ENCODE peak calls at places on chromosomes 11 and 22, in four cellular contexts. P is AG20443, G is esophagus squamous epithelium, S is NCI-H1417. L is an unnamed sample.

GRCh38 chr22:28474248-28474647 is 205.4 kb downstream of the TTC28 start:
- DNase-seq in P (no peak), G (no peak), S (no peak), L (no peak)

GRCh38 chr11:47328449-47329390 is 23.8 kb downstream of the MYBPC3 start:
- DNase-seq in P (no peak), G (no peak), S (no peak), L (no peak)

GRCh38 chr22:40040927-40041326 is 46.2 kb downstream of the FAM83F start:
- DNase-seq in P (no peak), G (no peak), S (no peak), L (no peak)

GRCh38 chr11:121059605-121060004 is 35.7 kb downstream of the TBCEL start:
- DNase-seq in P (no peak), G (no peak), S (no peak), L (no peak)

GRCh38 chr22:41799486-41800347 is 762 bp upstream of the CCDC134 start:
- DNase-seq in P (peak; percentile 78), G (no peak), S (peak; percentile 27), L (no peak)

GRCh38 chr11:115477410-115477809 is 26.8 kb downstream of the CADM1 start:
- DNase-seq in P (no peak), G (no peak), S (no peak), L (no peak)

GRCh38 chr11:131595812-131596211 is 225.4 kb downstream of the NTM start:
- DNase-seq in P (no peak), G (no peak), S (no peak), L (no peak)

GRCh38 chr11:46554205-46555162 is 39.3 kb downstream of the AMBRA1 start:
- DNase-seq in P (peak; percentile 64), G (no peak), S (no peak), L (no peak)

GRCh38 chr11:85603220-85603619 is 23.9 kb downstream of the DLG2 start:
- DNase-seq in P (no peak), G (no peak), S (no peak), L (no peak)